ENCODE peak calls at places on chromosomes 13 and 19, in six cellular contexts. P is lower lobe of right lung, B is transverse colon, I is psoas muscle, N is upper lobe of right lung, W is breast epithelium. Y is an unnamed sample.

GRCh38 chr19:32895384-32895783 is 25.8 kb upstream of the SLC7A9 start:
- DNase-seq in N (no peak), B (no peak), W (no peak), P (no peak), I (no peak), Y (no peak)

GRCh38 chr19:8589177-8589714 is 12.0 kb upstream of the MYO1F start:
- DNase-seq in N (no peak), W (no peak), P (no peak), B (no peak), I (no peak), Y (no peak)

GRCh38 chr19:29477831-29478577 is 47.8 kb upstream of the VSTM2B start:
- DNase-seq in I (no peak), P (no peak), B (no peak), W (no peak), N (no peak), Y (no peak)

GRCh38 chr13:35794734-35795389 is 318.4 kb upstream of the MAB21L1 start:
- DNase-seq in W (no peak), P (no peak), I (no peak), B (no peak), N (no peak), Y (no peak)

GRCh38 chr19:46451352-46451751 is 20.0 kb downstream of the PNMA8A start:
- DNase-seq in N (no peak), B (no peak), I (no peak), P (no peak), W (no peak), Y (no peak)

GRCh38 chr13:68110178-68110768 is 880.1 kb upstream of the PCDH9 start:
- DNase-seq in P (no peak), I (no peak), N (no peak), B (no peak), W (no peak), Y (no peak)

GRCh38 chr13:28574617-28575142 is 79.8 kb upstream of the FLT1 start:
- DNase-seq in N (no peak), P (no peak), B (peak; percentile 46), I (no peak), W (no peak), Y (no peak)

GRCh38 chr13:37046062-37046461 is 13.4 kb downstream of the SUPT20H start:
- DNase-seq in I (no peak), N (no peak), P (no peak), B (no peak), W (no peak), Y (no peak)

GRCh38 chr19:41945135-41945766 is 13.9 kb downstream of the RABAC1 start:
- DNase-seq in N (no peak), W (no peak), P (no peak), I (no peak), B (peak; percentile 83), Y (no peak)

GRCh38 chr19:37977391-37977790 is 70.4 kb downstream of the SIPA1L3 start:
- DNase-seq in W (no peak), P (peak; percentile 5), N (peak; percentile 31), I (no peak), B (no peak), Y (no peak)

GRCh38 chr13:35514166-35514565 is 37.7 kb upstream of the MAB21L1 start:
- DNase-seq in P (no peak), B (no peak), N (no peak), I (no peak), W (no peak), Y (no peak)

GRCh38 chr13:111114362-111115050 is 604 bp upstream of the ARHGEF7 start:
- DNase-seq in W (no peak), B (peak; percentile 31), I (peak; percentile 80), P (no peak), N (peak; percentile 77), Y (peak; percentile 54)

GRCh38 chr19:4089400-4089908 is 22.8 kb upstream of the ZBTB7A start:
- DNase-seq in P (peak; percentile 78), I (peak; percentile 70), B (peak; percentile 39), N (peak; percentile 85), W (no peak), Y (no peak)

GRCh38 chr13:37074703-37075102 is 15.2 kb upstream of the SUPT20H start:
- DNase-seq in W (no peak), N (no peak), P (no peak), I (no peak), B (no peak), Y (no peak)

GRCh38 chr13:44368062-44368591 is 5.5 kb upstream of the SERP2 start:
- DNase-seq in W (no peak), B (no peak), N (no peak), P (no peak), I (no peak), Y (no peak)

GRCh38 chr19:17406039-17406886 is 833 bp upstream of the BST2 start:
- DNase-seq in W (no peak), P (no peak), N (no peak), B (peak; percentile 48), I (no peak), Y (no peak)

GRCh38 chr19:547836-548720 is 4.2 kb downstream of the GZMM start:
- DNase-seq in B (no peak), W (no peak), P (no peak), I (no peak), N (no peak), Y (no peak)

GRCh38 chr13:23466144-23467002 is 32.9 kb upstream of the SACS start:
- DNase-seq in I (peak; percentile 84), B (peak; percentile 57), N (peak; percentile 81), P (peak; percentile 73), W (peak; percentile 61), Y (peak; percentile 80)

GRCh38 chr19:15285896-15286591 is 46.3 kb downstream of the BRD4 start:
- DNase-seq in I (no peak), W (no peak), B (no peak), N (no peak), P (no peak), Y (no peak)

GRCh38 chr13:35471466-35472307 is 4.8 kb downstream of the MAB21L1 start:
- DNase-seq in I (peak; percentile 48), P (no peak), B (no peak), W (no peak), N (no peak), Y (no peak)

GRCh38 chr19:54696117-54696548 is 28.1 kb upstream of the KIR3DL3 start:
- DNase-seq in W (no peak), B (no peak), P (no peak), I (no peak), N (no peak), Y (no peak)

GRCh38 chr19:54692294-54692615 is 29.5 kb downstream of the LILRB4 start:
- DNase-seq in B (no peak), I (no peak), W (no peak), N (no peak), P (no peak), Y (no peak)

GRCh38 chr19:54694648-54695047 is 29.6 kb upstream of the KIR3DL3 start:
- DNase-seq in W (no peak), N (no peak), I (no peak), B (no peak), P (no peak), Y (no peak)

GRCh38 chr19:54696766-54697165 is 27.5 kb upstream of the KIR3DL3 start:
- DNase-seq in B (no peak), P (no peak), N (no peak), I (no peak), W (no peak), Y (no peak)

DNA sequence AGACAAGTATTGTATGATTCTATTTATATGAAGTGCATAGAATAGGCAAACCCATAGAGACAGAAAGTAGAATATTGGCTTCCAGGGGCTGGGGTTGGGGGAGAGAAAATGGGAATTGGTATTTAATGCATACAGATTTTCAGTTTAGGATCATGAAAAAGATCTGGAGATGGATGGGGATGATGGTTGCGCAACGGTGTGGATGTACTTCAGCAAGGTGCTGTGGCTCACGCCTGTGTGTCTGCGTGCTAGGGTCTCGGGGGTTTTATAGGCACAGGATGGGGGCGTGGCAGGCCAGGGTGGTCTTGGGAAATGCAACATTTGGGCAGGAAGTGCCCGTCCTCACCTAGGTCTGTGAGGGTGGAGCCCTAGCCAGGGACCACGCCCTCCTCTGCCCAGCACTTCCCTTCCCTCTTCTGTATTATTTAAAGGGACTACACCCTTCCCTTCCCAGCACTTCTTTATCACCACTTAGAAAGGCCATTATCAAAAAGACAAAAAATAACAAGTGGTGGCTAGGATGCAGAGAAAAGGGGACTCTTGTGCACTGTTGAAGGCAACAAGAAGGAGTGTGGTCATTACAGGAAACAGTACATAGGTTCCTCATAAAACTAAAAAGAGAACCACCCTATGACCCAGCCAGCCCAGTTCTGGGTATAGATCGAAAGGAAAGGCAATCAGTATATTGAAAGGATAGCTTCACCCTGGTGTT is 29.0 kb downstream of the LILRB4 start:
- DNase-seq in W (no peak), N (no peak), B (no peak), P (no peak), I (no peak), Y (no peak)
- H3K4me1 ChIP-seq in W (no peaks in the 10 kb centered on the region), N (no peaks in the 10 kb centered on the region), B (no peaks in the 10 kb centered on the region), P (no peaks in the 10 kb centered on the region), I (no peaks in the 10 kb centered on the region), Y (no peaks in the 10 kb centered on the region)

GRCh38 chr19:10517361-10517759 is at the start of gene S1PR5:
- DNase-seq in I (no peak), W (no peak), B (no peak), P (no peak), N (peak; percentile 71), Y (no peak)
- H3K4me3 ChIP-seq in I (peak within 1 kb of the TSS; percentile 52), W (peak within 1 kb of the TSS; percentile 61), B (no peak within 1 kb of the TSS), P (peak within 1 kb of the TSS; percentile 43), N (peak within 1 kb of the TSS; percentile 38), Y (peak within 1 kb of the TSS; percentile 4)

DNA sequence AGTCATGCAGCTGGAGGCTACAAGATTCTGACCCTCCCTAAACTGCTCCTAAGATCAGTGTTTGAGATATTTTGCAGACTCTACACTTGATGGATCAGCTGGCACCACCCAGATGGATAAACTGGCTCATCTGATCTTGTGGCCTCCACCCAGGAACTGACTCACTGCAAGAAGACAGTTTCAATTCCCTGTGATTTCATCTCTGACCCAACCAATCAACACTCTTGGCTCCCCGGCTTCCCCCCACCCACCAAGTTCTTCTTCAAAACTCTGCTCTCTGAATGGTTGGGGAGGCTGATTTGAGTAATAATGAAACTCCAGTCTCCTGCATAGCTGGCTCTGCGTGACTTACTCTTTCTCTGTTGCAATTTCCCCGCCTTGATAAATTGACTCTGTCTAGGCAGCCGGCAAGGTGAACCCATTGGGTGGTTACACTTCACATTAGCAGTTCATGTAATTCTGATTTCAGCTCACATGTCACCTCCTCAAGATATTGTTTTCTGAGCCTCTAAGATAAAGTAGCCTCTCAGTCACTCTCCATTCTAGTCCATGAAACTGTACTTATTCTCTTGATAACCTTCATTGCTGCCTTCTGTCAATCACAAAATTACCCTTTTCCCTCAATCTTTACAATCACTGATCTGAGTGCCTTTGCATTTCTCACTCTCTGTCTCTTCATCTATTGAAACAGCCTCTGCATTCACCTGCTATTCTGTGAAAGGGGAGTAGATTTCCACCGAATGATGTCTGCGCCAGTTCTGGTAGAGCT is 9.9 kb upstream of the FPR3 start:
- DNase-seq in I (peak; percentile 67), N (peak; percentile 70), B (peak; percentile 50), W (no peak), P (peak; percentile 78), Y (peak; percentile 49)
- H3K27ac ChIP-seq in I (no peak overlapping the region), N (peak overlapping the region; percentile 70), B (peak overlapping the region; percentile 19), W (peak overlapping the region; percentile 20), P (peak overlapping the region; percentile 60), Y (no peak overlapping the region)

GRCh38 chr13:93174260-93174659 is 52.3 kb upstream of the GPC6 start:
- DNase-seq in N (no peak), P (no peak), B (no peak), I (no peak), W (no peak), Y (no peak)

GRCh38 chr13:93172109-93172508 is 54.5 kb upstream of the GPC6 start:
- DNase-seq in B (no peak), P (no peak), N (no peak), W (no peak), I (no peak), Y (peak; percentile 19)

GRCh38 chr13:93169980-93170379 is 56.6 kb upstream of the GPC6 start:
- DNase-seq in B (no peak), P (no peak), W (no peak), I (no peak), N (no peak), Y (no peak)

GRCh38 chr13:93173656-93174055 is 53.0 kb upstream of the GPC6 start:
- DNase-seq in P (no peak), I (no peak), B (no peak), W (no peak), N (no peak), Y (no peak)
- H3K4me1 ChIP-seq in P (no peaks in the 10 kb centered on the region), I (no peaks in the 10 kb centered on the region), B (no peaks in the 10 kb centered on the region), W (no peaks in the 10 kb centered on the region), N (no peaks in the 10 kb centered on the region), Y (no peaks in the 10 kb centered on the region)

Y was measured in testis.